ENCODE peak calls at places on chromosomes 13 and 19, in four cellular contexts. H, I, G and A are unnamed samples.
A peak's percentile ranks its signal among the peaks of the same experiment; 100 is the strongest.

GRCh38 chr13:50805805-50806204 is 37.7 kb downstream of the DLEU7 start:
- DNase-seq in H (no peak), G (no peak), I (no peak), A (no peak)

GRCh38 chr13:60112771-60113170 is 51.0 kb downstream of the DIAPH3 start:
- DNase-seq in G (no peak), H (no peak), I (no peak), A (no peak)

GRCh38 chr13:54647275-54647674 is 1618.7 kb downstream of the OLFM4 start:
- DNase-seq in H (no peak), I (no peak), G (no peak), A (no peak)

GRCh38 chr19:917323-918151 is at the start of gene KISS1R:
- DNase-seq in H (no peak), I (no peak), G (peak; percentile 75), A (no peak)

GRCh38 chr19:28023064-28023463 is 1189.9 kb downstream of the UQCRFS1 start:
- DNase-seq in G (no peak), H (no peak), I (no peak), A (no peak)

GRCh38 chr13:66994097-66994496 is 236.0 kb downstream of the PCDH9 start:
- DNase-seq in I (peak; percentile 64), H (peak; percentile 71), G (peak; percentile 73), A (peak; percentile 24)

GRCh38 chr19:42132030-42132628 is at the start of gene POU2F2:
- DNase-seq in G (peak; percentile 60), I (peak; percentile 20), H (peak; percentile 24), A (no peak)

GRCh38 chr19:5588906-5589676 is 21.3 kb upstream of the TINCR start:
- DNase-seq in G (no peak), H (no peak), I (no peak), A (no peak)

GRCh38 chr13:79385694-79386093 is 20.4 kb downstream of the RBM26 start:
- DNase-seq in G (no peak), I (no peak), H (no peak), A (no peak)

GRCh38 chr13:44165895-44166496 is 207.6 kb upstream of the SERP2 start:
- DNase-seq in G (no peak), I (no peak), H (no peak), A (no peak)

GRCh38 chr13:38496956-38497355 is 147.3 kb downstream of the UFM1 start:
- DNase-seq in H (no peak), G (no peak), I (no peak), A (no peak)

GRCh38 chr19:16363133-16363851 is 38.7 kb downstream of the KLF2 start:
- DNase-seq in G (peak; percentile 80), H (no peak), I (peak; percentile 39), A (no peak)

GRCh38 chr19:42099336-42099925 is 23.5 kb downstream of the ZNF574 start:
- DNase-seq in H (no peak), G (no peak), I (no peak), A (no peak)

GRCh38 chr13:106522898-106523525 is 12.4 kb downstream of the EFNB2 start:
- DNase-seq in G (no peak), H (no peak), I (no peak), A (no peak)

GRCh38 chr13:50080856-50081105 is 65.5 kb downstream of the KCNRG start:
- DNase-seq in G (no peak), H (no peak), I (no peak), A (no peak)

GRCh38 chr19:8887364-8887763 is 55.2 kb downstream of the MBD3L1 start:
- DNase-seq in I (no peak), H (no peak), G (no peak), A (no peak)

GRCh38 chr19:1131718-1132552 is 28.1 kb downstream of the GPX4 start:
- DNase-seq in H (peak; percentile 91), I (peak; percentile 82), G (peak; percentile 95), A (peak; percentile 91)

GRCh38 chr13:44434441-44435141 is 61.0 kb downstream of the SERP2 start:
- DNase-seq in I (no peak), G (no peak), H (no peak), A (no peak)

GRCh38 chr13:30936920-30937319 is 4.5 kb downstream of the TEX26 start:
- DNase-seq in H (no peak), I (no peak), G (no peak), A (no peak)

GRCh38 chr13:80168089-80168850 is 172.7 kb downstream of the SPRY2 start:
- DNase-seq in H (no peak), I (no peak), G (no peak), A (no peak)

GRCh38 chr19:35869327-35870123 is 1.2 kb downstream of the APLP1 start:
- DNase-seq in G (peak; percentile 80), I (peak; percentile 42), H (peak; percentile 48), A (no peak)
- H3K27me3 ChIP-seq in G (peaks cover 34% of the 10 kb centered on the region), I (peaks cover 3% of the 10 kb centered on the region), H (peaks cover 11% of the 10 kb centered on the region), A (no peaks in the 10 kb centered on the region)

GRCh38 chr19:45508681-45508930 is 1.3 kb downstream of the VASP start:
- DNase-seq in G (no peak), H (no peak), I (no peak), A (no peak)
- H3K27ac ChIP-seq in G (peak overlapping the region; percentile 91), H (peak overlapping the region; percentile 88), I (peak overlapping the region; percentile 94), A (peak overlapping the region; percentile 96)

DNA sequence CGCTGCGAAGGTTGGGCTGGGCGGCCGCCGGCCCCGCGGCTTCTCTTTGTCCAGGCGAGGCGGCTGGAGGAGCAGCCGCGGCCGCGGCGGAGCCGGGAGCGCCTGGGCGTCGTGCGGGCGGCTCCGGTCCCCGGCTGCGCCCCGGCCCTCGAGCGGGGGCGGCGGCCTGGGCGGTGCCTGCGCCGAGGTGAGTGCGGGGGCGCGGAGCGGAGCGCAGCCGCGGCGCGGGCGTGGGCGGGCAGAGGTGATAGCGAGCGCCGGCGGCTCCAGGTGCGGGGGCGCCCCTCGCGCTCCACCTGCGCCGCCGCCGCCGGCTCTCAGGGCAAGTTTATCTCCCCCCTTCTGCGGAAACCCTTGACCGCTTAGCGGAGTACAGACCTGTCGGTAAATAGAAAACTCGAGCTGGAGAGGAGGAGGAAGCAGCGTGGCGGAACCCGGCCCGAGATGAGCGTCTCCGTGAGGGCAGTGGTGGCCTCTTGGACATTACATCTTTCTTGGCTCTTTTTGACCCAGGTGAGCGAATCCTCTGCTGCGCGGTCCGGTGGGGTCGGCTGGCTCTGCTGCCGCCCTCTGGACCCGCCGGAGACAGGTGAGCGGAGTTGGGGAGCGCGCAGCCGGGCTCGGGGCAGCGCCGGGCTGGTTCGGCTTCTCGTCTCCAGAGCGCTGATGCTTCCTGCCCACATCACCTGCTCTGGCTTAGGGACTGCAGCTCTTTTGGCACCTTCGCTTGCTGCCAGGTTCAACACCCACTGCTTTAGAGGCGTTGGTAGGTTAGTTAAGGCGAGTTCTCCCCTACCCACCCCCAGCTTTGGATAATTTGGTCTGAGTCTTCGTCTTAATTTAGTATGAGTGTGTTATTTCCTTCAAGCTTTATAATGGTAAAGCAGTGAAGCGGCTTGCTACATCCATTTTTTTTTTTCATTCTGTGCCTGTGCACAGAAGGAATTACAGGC is at the start of gene MTUS2:
- DNase-seq in H (no peak), G (no peak), I (no peak), A (no peak)
- H3K27me3 ChIP-seq in H (peaks cover 31% of the 10 kb centered on the region), G (peaks cover 56% of the 10 kb centered on the region), I (no peaks in the 10 kb centered on the region), A (no peaks in the 10 kb centered on the region)

GRCh38 chr19:4414144-4414799 is 11.8 kb downstream of the CHAF1A start:
- DNase-seq in H (peak; percentile 59), I (no peak), G (no peak), A (no peak)

GRCh38 chr19:4415352-4415751 is 12.9 kb downstream of the CHAF1A start:
- DNase-seq in I (no peak), G (no peak), H (no peak), A (no peak)

GRCh38 chr19:4414800-4415251 is 12.4 kb downstream of the CHAF1A start:
- DNase-seq in I (no peak), G (no peak), H (no peak), A (no peak)

GRCh38 chr19:4416268-4416667 is 13.8 kb downstream of the CHAF1A start:
- DNase-seq in H (no peak), G (no peak), I (no peak), A (no peak)

DNA sequence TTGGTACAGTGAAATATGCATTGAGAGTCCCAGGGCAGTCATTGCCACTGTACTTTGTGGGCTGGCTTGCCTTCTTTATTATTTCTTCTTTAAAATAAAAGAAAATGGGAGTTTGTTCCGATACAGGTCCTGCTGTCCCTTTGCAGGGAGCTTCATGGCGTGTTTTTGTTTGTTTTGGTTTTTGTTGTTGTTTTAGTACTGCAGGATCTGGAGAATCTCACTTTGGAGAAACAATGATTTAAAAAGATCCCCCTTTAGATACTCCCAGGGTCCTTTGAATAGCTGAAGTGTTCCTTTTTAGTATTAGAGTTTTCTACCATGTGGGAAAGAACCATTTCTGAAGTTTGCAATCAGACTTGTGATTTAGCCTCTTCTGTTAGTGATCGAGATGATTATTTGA is 11.1 kb downstream of the CHAF1A start:
- DNase-seq in I (no peak), G (no peak), H (no peak), A (no peak)
- H3K27ac ChIP-seq in I (no peak overlapping the region), G (no peak overlapping the region), H (no peak overlapping the region), A (no peak overlapping the region)

DNA sequence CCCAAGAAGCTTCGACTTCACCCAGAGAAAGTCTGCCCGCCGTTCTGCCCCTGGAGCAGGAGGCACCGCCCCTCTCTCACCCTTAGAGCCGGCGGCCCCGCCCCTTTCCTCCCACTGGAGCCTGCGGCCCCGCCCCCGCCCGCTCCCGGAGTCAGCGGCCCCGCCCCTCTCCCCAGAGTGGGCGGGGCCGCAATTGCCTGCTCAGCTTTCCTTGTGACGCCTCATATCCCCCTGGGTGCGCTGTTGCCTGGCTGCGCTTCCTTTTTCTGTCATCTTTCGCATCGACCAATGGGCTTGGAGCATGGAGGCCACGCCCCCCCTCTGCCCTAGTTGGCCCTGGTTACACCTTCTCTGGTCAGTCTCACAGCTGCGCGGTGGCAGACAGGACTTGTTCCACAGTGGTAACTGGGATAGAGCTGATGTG is 38.2 kb upstream of the ZNF492 start:
- DNase-seq in G (no peak), H (peak; percentile 19), I (peak; percentile 75), A (no peak)
- H3K27me3 ChIP-seq in G (peaks cover 4% of the 10 kb centered on the region), H (no peaks in the 10 kb centered on the region), I (no peaks in the 10 kb centered on the region), A (no peaks in the 10 kb centered on the region)

GRCh38 chr13:41978007-41978406 is 17.1 kb upstream of the VWA8 start:
- DNase-seq in H (no peak), G (no peak), I (no peak), A (no peak)
- H3K27ac ChIP-seq in H (no peak overlapping the region), G (no peak overlapping the region), I (no peak overlapping the region), A (no peak overlapping the region)